ENCODE peak calls at places on chromosomes 5 and 9, in nine cellular contexts. One of them, this sample, is unnamed.

GRCh38 chr9:98983295-98984268 is 39.9 kb downstream of the COL15A1 start:
- DNase-seq in fibroblast of the aortic adventitia: peak
- DNase-seq in stimulated activated CD4-positive, alpha-beta T cell treated with anti-CD3 and anti-CD28 coated beads, Interleukin-1b, Interleukin-23, amount 100 ng/mL, for 1 hour: no peak
- DNase-seq in mucosa of gallbladder: no peak
- DNase-seq in hypothalamus: no peak
- DNase-seq in upper lobe of right lung: no peak
- DNase-seq in NCI-H748 treated with DMSO at 0.1 percent for 48 hours: no peak
- DNase-seq in NB4: no peak
- DNase-seq in dorsolateral prefrontal cortex: no peak
- DNase-seq in this sample: no peak

GRCh38 chr9:123609844-123610243 is 253.8 kb downstream of the CRB2 start:
- DNase-seq in fibroblast of the aortic adventitia: no peak
- DNase-seq in stimulated activated CD4-positive, alpha-beta T cell treated with anti-CD3 and anti-CD28 coated beads, Interleukin-1b, Interleukin-23, amount 100 ng/mL, for 1 hour: no peak
- DNase-seq in mucosa of gallbladder: no peak
- DNase-seq in hypothalamus: no peak
- DNase-seq in upper lobe of right lung: no peak
- DNase-seq in NCI-H748 treated with DMSO at 0.1 percent for 48 hours: no peak
- DNase-seq in NB4: no peak
- DNase-seq in dorsolateral prefrontal cortex: no peak
- DNase-seq in this sample: no peak

GRCh38 chr9:77488439-77489126 is 159.5 kb downstream of the GNA14 start:
- DNase-seq in fibroblast of the aortic adventitia: peak
- DNase-seq in stimulated activated CD4-positive, alpha-beta T cell treated with anti-CD3 and anti-CD28 coated beads, Interleukin-1b, Interleukin-23, amount 100 ng/mL, for 1 hour: no peak
- DNase-seq in mucosa of gallbladder: no peak
- DNase-seq in hypothalamus: no peak
- DNase-seq in upper lobe of right lung: no peak
- DNase-seq in NCI-H748 treated with DMSO at 0.1 percent for 48 hours: no peak
- DNase-seq in NB4: peak
- DNase-seq in dorsolateral prefrontal cortex: no peak
- DNase-seq in this sample: no peak

GRCh38 chr5:108101816-108102215 is 280.1 kb downstream of the FBXL17 start:
- DNase-seq in fibroblast of the aortic adventitia: no peak
- DNase-seq in stimulated activated CD4-positive, alpha-beta T cell treated with anti-CD3 and anti-CD28 coated beads, Interleukin-1b, Interleukin-23, amount 100 ng/mL, for 1 hour: no peak
- DNase-seq in mucosa of gallbladder: no peak
- DNase-seq in hypothalamus: peak
- DNase-seq in upper lobe of right lung: no peak
- DNase-seq in NCI-H748 treated with DMSO at 0.1 percent for 48 hours: no peak
- DNase-seq in NB4: no peak
- DNase-seq in dorsolateral prefrontal cortex: no peak
- DNase-seq in this sample: no peak

GRCh38 chr9:100700689-100701318 is 122.9 kb downstream of the CAVIN4 start:
- DNase-seq in fibroblast of the aortic adventitia: peak
- DNase-seq in stimulated activated CD4-positive, alpha-beta T cell treated with anti-CD3 and anti-CD28 coated beads, Interleukin-1b, Interleukin-23, amount 100 ng/mL, for 1 hour: no peak
- DNase-seq in mucosa of gallbladder: peak
- DNase-seq in hypothalamus: no peak
- DNase-seq in upper lobe of right lung: no peak
- DNase-seq in NCI-H748 treated with DMSO at 0.1 percent for 48 hours: peak
- DNase-seq in NB4: peak
- DNase-seq in dorsolateral prefrontal cortex: no peak
- DNase-seq in this sample: peak

GRCh38 chr5:34487956-34488355 is 168.2 kb upstream of the RAI14 start:
- DNase-seq in fibroblast of the aortic adventitia: no peak
- DNase-seq in stimulated activated CD4-positive, alpha-beta T cell treated with anti-CD3 and anti-CD28 coated beads, Interleukin-1b, Interleukin-23, amount 100 ng/mL, for 1 hour: no peak
- DNase-seq in mucosa of gallbladder: no peak
- DNase-seq in hypothalamus: no peak
- DNase-seq in upper lobe of right lung: no peak
- DNase-seq in NCI-H748 treated with DMSO at 0.1 percent for 48 hours: no peak
- DNase-seq in NB4: no peak
- DNase-seq in dorsolateral prefrontal cortex: no peak
- DNase-seq in this sample: no peak

GRCh38 chr5:24183941-24184340 is 460.8 kb downstream of the CDH10 start:
- DNase-seq in fibroblast of the aortic adventitia: peak
- DNase-seq in stimulated activated CD4-positive, alpha-beta T cell treated with anti-CD3 and anti-CD28 coated beads, Interleukin-1b, Interleukin-23, amount 100 ng/mL, for 1 hour: no peak
- DNase-seq in mucosa of gallbladder: no peak
- DNase-seq in hypothalamus: no peak
- DNase-seq in upper lobe of right lung: no peak
- DNase-seq in NCI-H748 treated with DMSO at 0.1 percent for 48 hours: no peak
- DNase-seq in NB4: no peak
- DNase-seq in dorsolateral prefrontal cortex: no peak
- DNase-seq in this sample: no peak

GRCh38 chr5:109167586-109167985 is 242.2 kb downstream of the PJA2 start:
- DNase-seq in fibroblast of the aortic adventitia: no peak
- DNase-seq in stimulated activated CD4-positive, alpha-beta T cell treated with anti-CD3 and anti-CD28 coated beads, Interleukin-1b, Interleukin-23, amount 100 ng/mL, for 1 hour: no peak
- DNase-seq in mucosa of gallbladder: no peak
- DNase-seq in hypothalamus: no peak
- DNase-seq in upper lobe of right lung: no peak
- DNase-seq in NCI-H748 treated with DMSO at 0.1 percent for 48 hours: no peak
- DNase-seq in NB4: no peak
- DNase-seq in dorsolateral prefrontal cortex: no peak
- DNase-seq in this sample: no peak

GRCh38 chr5:33261305-33261704 is 179.5 kb upstream of the TARS1 start:
- DNase-seq in fibroblast of the aortic adventitia: peak
- DNase-seq in stimulated activated CD4-positive, alpha-beta T cell treated with anti-CD3 and anti-CD28 coated beads, Interleukin-1b, Interleukin-23, amount 100 ng/mL, for 1 hour: no peak
- DNase-seq in mucosa of gallbladder: no peak
- DNase-seq in hypothalamus: no peak
- DNase-seq in upper lobe of right lung: no peak
- DNase-seq in NCI-H748 treated with DMSO at 0.1 percent for 48 hours: no peak
- DNase-seq in NB4: no peak
- DNase-seq in dorsolateral prefrontal cortex: no peak
- DNase-seq in this sample: no peak

GRCh38 chr9:33448159-33448511 is 742 bp upstream of the AQP3 start:
- DNase-seq in fibroblast of the aortic adventitia: no peak
- DNase-seq in stimulated activated CD4-positive, alpha-beta T cell treated with anti-CD3 and anti-CD28 coated beads, Interleukin-1b, Interleukin-23, amount 100 ng/mL, for 1 hour: no peak
- DNase-seq in mucosa of gallbladder: no peak
- DNase-seq in hypothalamus: no peak
- DNase-seq in upper lobe of right lung: no peak
- DNase-seq in NCI-H748 treated with DMSO at 0.1 percent for 48 hours: no peak
- DNase-seq in NB4: no peak
- DNase-seq in dorsolateral prefrontal cortex: no peak
- DNase-seq in this sample: no peak

GRCh38 chr9:134738869-134739659 is 97.5 kb downstream of the COL5A1 start:
- DNase-seq in fibroblast of the aortic adventitia: peak
- DNase-seq in stimulated activated CD4-positive, alpha-beta T cell treated with anti-CD3 and anti-CD28 coated beads, Interleukin-1b, Interleukin-23, amount 100 ng/mL, for 1 hour: peak
- DNase-seq in mucosa of gallbladder: peak
- DNase-seq in hypothalamus: peak
- DNase-seq in upper lobe of right lung: peak
- DNase-seq in NCI-H748 treated with DMSO at 0.1 percent for 48 hours: no peak
- DNase-seq in NB4: peak
- DNase-seq in dorsolateral prefrontal cortex: peak
- DNase-seq in this sample: peak

GRCh38 chr9:131709741-131710499 is 30.0 kb downstream of the RAPGEF1 start:
- DNase-seq in fibroblast of the aortic adventitia: peak
- DNase-seq in stimulated activated CD4-positive, alpha-beta T cell treated with anti-CD3 and anti-CD28 coated beads, Interleukin-1b, Interleukin-23, amount 100 ng/mL, for 1 hour: no peak
- DNase-seq in mucosa of gallbladder: no peak
- DNase-seq in hypothalamus: no peak
- DNase-seq in upper lobe of right lung: no peak
- DNase-seq in NCI-H748 treated with DMSO at 0.1 percent for 48 hours: no peak
- DNase-seq in NB4: peak
- DNase-seq in dorsolateral prefrontal cortex: no peak
- DNase-seq in this sample: no peak

GRCh38 chr9:107431461-107431860 is 58.1 kb downstream of the KLF4 start:
- DNase-seq in fibroblast of the aortic adventitia: no peak
- DNase-seq in stimulated activated CD4-positive, alpha-beta T cell treated with anti-CD3 and anti-CD28 coated beads, Interleukin-1b, Interleukin-23, amount 100 ng/mL, for 1 hour: no peak
- DNase-seq in mucosa of gallbladder: no peak
- DNase-seq in hypothalamus: no peak
- DNase-seq in upper lobe of right lung: no peak
- DNase-seq in NCI-H748 treated with DMSO at 0.1 percent for 48 hours: no peak
- DNase-seq in NB4: no peak
- DNase-seq in dorsolateral prefrontal cortex: no peak
- DNase-seq in this sample: no peak

GRCh38 chr5:24222866-24223265 is 421.9 kb downstream of the CDH10 start:
- DNase-seq in fibroblast of the aortic adventitia: peak
- DNase-seq in stimulated activated CD4-positive, alpha-beta T cell treated with anti-CD3 and anti-CD28 coated beads, Interleukin-1b, Interleukin-23, amount 100 ng/mL, for 1 hour: no peak
- DNase-seq in mucosa of gallbladder: no peak
- DNase-seq in hypothalamus: no peak
- DNase-seq in upper lobe of right lung: no peak
- DNase-seq in NCI-H748 treated with DMSO at 0.1 percent for 48 hours: no peak
- DNase-seq in NB4: no peak
- DNase-seq in dorsolateral prefrontal cortex: no peak
- DNase-seq in this sample: no peak

GRCh38 chr9:132670359-132670815 is at the start of gene GTF3C4:
- DNase-seq in fibroblast of the aortic adventitia: peak
- DNase-seq in stimulated activated CD4-positive, alpha-beta T cell treated with anti-CD3 and anti-CD28 coated beads, Interleukin-1b, Interleukin-23, amount 100 ng/mL, for 1 hour: peak
- DNase-seq in mucosa of gallbladder: peak
- DNase-seq in hypothalamus: peak
- DNase-seq in upper lobe of right lung: peak
- DNase-seq in NCI-H748 treated with DMSO at 0.1 percent for 48 hours: peak
- DNase-seq in NB4: peak
- DNase-seq in dorsolateral prefrontal cortex: peak
- DNase-seq in this sample: peak

GRCh38 chr9:128998462-128998861 is 29.7 kb downstream of the SH3GLB2 start:
- DNase-seq in fibroblast of the aortic adventitia: no peak
- DNase-seq in stimulated activated CD4-positive, alpha-beta T cell treated with anti-CD3 and anti-CD28 coated beads, Interleukin-1b, Interleukin-23, amount 100 ng/mL, for 1 hour: no peak
- DNase-seq in mucosa of gallbladder: no peak
- DNase-seq in hypothalamus: no peak
- DNase-seq in upper lobe of right lung: no peak
- DNase-seq in NCI-H748 treated with DMSO at 0.1 percent for 48 hours: no peak
- DNase-seq in NB4: no peak
- DNase-seq in dorsolateral prefrontal cortex: no peak
- DNase-seq in this sample: no peak

GRCh38 chr5:132334812-132335211 is 34.7 kb upstream of the SLC22A5 start:
- DNase-seq in fibroblast of the aortic adventitia: no peak
- DNase-seq in stimulated activated CD4-positive, alpha-beta T cell treated with anti-CD3 and anti-CD28 coated beads, Interleukin-1b, Interleukin-23, amount 100 ng/mL, for 1 hour: no peak
- DNase-seq in mucosa of gallbladder: no peak
- DNase-seq in hypothalamus: no peak
- DNase-seq in upper lobe of right lung: no peak
- DNase-seq in NCI-H748 treated with DMSO at 0.1 percent for 48 hours: no peak
- DNase-seq in NB4: no peak
- DNase-seq in dorsolateral prefrontal cortex: no peak
- DNase-seq in this sample: peak